ENCODE peak calls at places on chromosome 1, in ten cellular contexts. A, S, L, G, O, I, E, T, Q and K are unnamed samples.

GRCh38 chr1:11281518-11282331 is 8.7 kb downstream of the UBIAD1 start:
- DNase-seq in A (peak; percentile 69), S (no peak), L (peak; percentile 89), G (peak; percentile 78), O (no peak), I (no peak), E (peak; percentile 77), T (no peak), Q (peak; percentile 89), K (no peak)

GRCh38 chr1:3557366-3557765 is 53.9 kb downstream of the MEGF6 start:
- DNase-seq in A (no peak), S (no peak), L (no peak), G (no peak), O (no peak), I (no peak), E (no peak), T (no peak), Q (no peak), K (no peak)

GRCh38 chr1:209316929-209317328 is 266.6 kb upstream of the CAMK1G start:
- DNase-seq in A (no peak), S (no peak), L (no peak), G (no peak), O (no peak), I (no peak), E (no peak), T (no peak), Q (no peak), K (no peak)

GRCh38 chr1:33182896-33183295 is 1.1 kb upstream of the TRIM62 start:
- DNase-seq in A (no peak), S (no peak), L (no peak), G (no peak), O (no peak), I (no peak), E (no peak), T (no peak), Q (no peak), K (no peak)

GRCh38 chr1:241181971-241182370 is 175.0 kb downstream of the RGS7 start:
- DNase-seq in A (no peak), S (no peak), L (no peak), G (no peak), O (no peak), I (no peak), E (no peak), T (no peak), Q (no peak), K (no peak)

GRCh38 chr1:20775700-20776099 is 11.4 kb downstream of the HP1BP3 start:
- DNase-seq in A (no peak), S (no peak), L (no peak), G (no peak), O (no peak), I (no peak), E (no peak), T (no peak), Q (no peak), K (no peak)

GRCh38 chr1:234226106-234226818 is 147.0 kb upstream of the COA6 start:
- DNase-seq in A (no peak), S (no peak), L (no peak), G (no peak), O (no peak), I (no peak), E (no peak), T (no peak), Q (no peak), K (no peak)

GRCh38 chr1:21299007-21299406 is 8.7 kb upstream of the ECE1 start:
- DNase-seq in A (no peak), S (no peak), L (no peak), G (no peak), O (peak; percentile 84), I (no peak), E (no peak), T (no peak), Q (no peak), K (no peak)

GRCh38 chr1:201693887-201694614 is 134.9 kb upstream of the IPO9 start:
- DNase-seq in A (no peak), S (no peak), L (no peak), G (no peak), O (no peak), I (no peak), E (no peak), T (no peak), Q (no peak), K (no peak)

GRCh38 chr1:195097316-195097715 is 1510.9 kb downstream of the KCNT2 start:
- DNase-seq in A (no peak), S (no peak), L (no peak), G (no peak), O (peak; percentile 63), I (no peak), E (no peak), T (no peak), Q (no peak), K (no peak)

GRCh38 chr1:204971700-204972336 is 71.2 kb upstream of the CNTN2 start:
- DNase-seq in A (no peak), S (no peak), L (peak; percentile 73), G (peak; percentile 25), O (peak; percentile 66), I (no peak), E (peak; percentile 17), T (no peak), Q (no peak), K (no peak)

GRCh38 chr1:54601730-54602129 is 21.6 kb downstream of the FAM151A start:
- DNase-seq in A (no peak), S (no peak), L (no peak), G (no peak), O (no peak), I (no peak), E (no peak), T (no peak), Q (no peak), K (no peak)

GRCh38 chr1:203100163-203100867 is 14.5 kb upstream of the MYOG start:
- DNase-seq in A (no peak), S (no peak), L (no peak), G (no peak), O (no peak), I (no peak), E (no peak), T (no peak), Q (no peak), K (no peak)

GRCh38 chr1:18922319-18922726 is 20.0 kb upstream of the ALDH4A1 start:
- DNase-seq in A (peak; percentile 96), S (peak; percentile 79), L (peak; percentile 55), G (peak; percentile 74), O (peak; percentile 63), I (peak; percentile 65), E (no peak), T (no peak), Q (peak; percentile 61), K (no peak)

GRCh38 chr1:26700711-26701110 is 4.9 kb downstream of the ARID1A start:
- DNase-seq in A (no peak), S (no peak), L (no peak), G (no peak), O (peak; percentile 42), I (no peak), E (no peak), T (no peak), Q (no peak), K (no peak)

GRCh38 chr1:76668046-76668445 is 199.2 kb upstream of the ST6GALNAC5 start:
- DNase-seq in A (no peak), S (no peak), L (peak; percentile 14), G (no peak), O (no peak), I (no peak), E (no peak), T (peak; percentile 77), Q (no peak), K (no peak)

GRCh38 chr1:99766378-99766800 is at the start of gene FRRS1:
- DNase-seq in A (peak; percentile 81), S (peak; percentile 83), L (peak; percentile 60), G (no peak), O (peak; percentile 93), I (no peak), E (peak; percentile 86), T (peak; percentile 83), Q (peak; percentile 15), K (no peak)

GRCh38 chr1:40184193-40184592 is 23.0 kb downstream of the RLF start:
- DNase-seq in A (no peak), S (no peak), L (no peak), G (no peak), O (no peak), I (no peak), E (no peak), T (no peak), Q (no peak), K (no peak)

GRCh38 chr1:63935148-63935547 is 161.3 kb downstream of the ROR1 start:
- DNase-seq in A (no peak), S (peak; percentile 11), L (no peak), G (no peak), O (peak; percentile 43), I (no peak), E (no peak), T (no peak), Q (no peak), K (no peak)
- TF ChIP-seq CTCF in A (peak; percentile 44), S (peak; percentile 30), L (no peak), G (peak; percentile 20), O (peak; percentile 65), I (peak; percentile 29), E (peak; percentile 69), T (peak; percentile 91), Q (peak; percentile 19), K (no peak)

DNA sequence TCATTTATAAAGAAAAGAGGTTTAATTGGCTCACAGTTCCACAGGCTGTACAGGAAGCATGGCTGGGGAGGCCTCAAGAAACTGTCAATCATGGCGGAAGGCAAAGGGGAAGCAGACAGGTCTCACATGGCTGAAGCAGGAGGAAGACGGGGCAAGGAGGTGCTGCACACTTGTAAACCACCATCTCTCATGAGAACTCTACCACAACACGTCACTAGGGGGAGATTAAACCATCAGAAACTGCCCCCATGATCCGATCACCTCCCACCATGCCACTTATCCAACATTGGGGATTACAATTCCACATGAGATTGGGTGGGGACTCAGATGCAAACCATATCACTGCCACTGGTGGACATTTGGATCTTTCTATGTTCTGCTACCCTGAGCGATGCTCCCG is 351.4 kb downstream of the NPHP4 start:
- DNase-seq in A (no peak), S (no peak), L (no peak), G (no peak), O (peak; percentile 22), I (no peak), E (no peak), T (no peak), Q (no peak), K (no peak)
- TF ChIP-seq CTCF in A (no peak), S (peak; percentile 33), L (no peak), G (no peak), O (peak; percentile 39), I (no peak), E (no peak), T (no peak), Q (no peak), K (peak; percentile 58)

DNA sequence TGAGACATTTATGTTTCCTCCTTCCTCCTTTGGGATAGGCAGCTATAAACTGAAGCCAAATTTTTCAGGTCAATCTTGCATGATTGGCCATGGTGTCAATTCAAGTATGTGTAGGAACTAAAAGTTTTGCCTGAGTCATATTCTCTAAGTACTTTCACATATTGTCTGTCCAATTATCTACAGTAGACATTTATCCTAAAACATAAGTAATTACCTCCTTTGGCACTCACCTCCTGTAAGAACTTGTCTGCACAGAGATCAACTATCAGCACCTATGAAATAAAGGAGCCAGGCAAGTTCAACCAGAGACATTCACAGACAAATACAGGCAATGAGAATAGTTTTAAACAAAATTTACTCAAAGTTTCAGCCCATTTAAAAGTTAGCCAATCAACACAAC is 14.2 kb upstream of the BCAS2 start:
- DNase-seq in A (no peak), S (no peak), L (no peak), G (no peak), O (no peak), I (no peak), E (no peak), T (no peak), Q (no peak), K (no peak)
- TF ChIP-seq CTCF in A (no peak), S (no peak), L (no peak), G (no peak), O (no peak), I (no peak), E (no peak), T (no peak), Q (no peak), K (no peak)

GRCh38 chr1:190373705-190374336 is 103.8 kb downstream of the BRINP3 start:
- DNase-seq in A (no peak), S (no peak), L (peak; percentile 32), G (no peak), O (peak; percentile 6), I (no peak), E (no peak), T (no peak), Q (no peak), K (no peak)
- TF ChIP-seq CTCF in A (peak; percentile 7), S (no peak), L (peak; percentile 57), G (no peak), O (peak; percentile 46), I (no peak), E (peak; percentile 58), T (peak; percentile 80), Q (peak; percentile 65), K (peak; percentile 73)